ENCODE peak calls at places on chromosomes 13 and 19, in six cellular contexts. One of them, this sample, is unnamed.

GRCh38 chr13:112896736-112897602 is 72.0 kb upstream of the MCF2L start:
- DNase-seq in activated CD8-positive, alpha-beta memory T cell treated with anti-CD3 and anti-CD28 coated beads for 1 hour: no peak
- DNase-seq in C1 segment of cervical spinal cord: no peak
- DNase-seq in stimulated activated naive CD8-positive, alpha-beta T cell treated with anti-CD3 and anti-CD28 coated beads, Interleukin-15, amount 100 ng/mL, for 72 hours: no peak
- DNase-seq in activated CD4-positive, alpha-beta T cell treated with anti-CD3 and anti-CD28 coated beads, Interleukin-2, amount 50 U/mL, for 24 hours: no peak
- DNase-seq in stimulated activated CD4-positive, alpha-beta T cell treated with anti-CD3 and anti-CD28 coated beads, Interleukin-12 subunit alpha, Interleukin-12 subunit beta, amount 100 ng/mL, for 4 hours: no peak
- DNase-seq in this sample: no peak

GRCh38 chr13:24276310-24276709 is 33.1 kb upstream of the C1QTNF9 start:
- DNase-seq in activated CD8-positive, alpha-beta memory T cell treated with anti-CD3 and anti-CD28 coated beads for 1 hour: no peak
- DNase-seq in C1 segment of cervical spinal cord: no peak
- DNase-seq in stimulated activated naive CD8-positive, alpha-beta T cell treated with anti-CD3 and anti-CD28 coated beads, Interleukin-15, amount 100 ng/mL, for 72 hours: no peak
- DNase-seq in activated CD4-positive, alpha-beta T cell treated with anti-CD3 and anti-CD28 coated beads, Interleukin-2, amount 50 U/mL, for 24 hours: no peak
- DNase-seq in stimulated activated CD4-positive, alpha-beta T cell treated with anti-CD3 and anti-CD28 coated beads, Interleukin-12 subunit alpha, Interleukin-12 subunit beta, amount 100 ng/mL, for 4 hours: no peak
- DNase-seq in this sample: no peak

GRCh38 chr19:5281588-5281987 is 59.0 kb downstream of the PTPRS start:
- DNase-seq in activated CD8-positive, alpha-beta memory T cell treated with anti-CD3 and anti-CD28 coated beads for 1 hour: no peak
- DNase-seq in C1 segment of cervical spinal cord: no peak
- DNase-seq in stimulated activated naive CD8-positive, alpha-beta T cell treated with anti-CD3 and anti-CD28 coated beads, Interleukin-15, amount 100 ng/mL, for 72 hours: no peak
- DNase-seq in activated CD4-positive, alpha-beta T cell treated with anti-CD3 and anti-CD28 coated beads, Interleukin-2, amount 50 U/mL, for 24 hours: no peak
- DNase-seq in stimulated activated CD4-positive, alpha-beta T cell treated with anti-CD3 and anti-CD28 coated beads, Interleukin-12 subunit alpha, Interleukin-12 subunit beta, amount 100 ng/mL, for 4 hours: no peak
- DNase-seq in this sample: no peak

GRCh38 chr13:96003304-96003703 is 49.9 kb downstream of the UGGT2 start:
- DNase-seq in activated CD8-positive, alpha-beta memory T cell treated with anti-CD3 and anti-CD28 coated beads for 1 hour: no peak
- DNase-seq in C1 segment of cervical spinal cord: no peak
- DNase-seq in stimulated activated naive CD8-positive, alpha-beta T cell treated with anti-CD3 and anti-CD28 coated beads, Interleukin-15, amount 100 ng/mL, for 72 hours: no peak
- DNase-seq in activated CD4-positive, alpha-beta T cell treated with anti-CD3 and anti-CD28 coated beads, Interleukin-2, amount 50 U/mL, for 24 hours: no peak
- DNase-seq in stimulated activated CD4-positive, alpha-beta T cell treated with anti-CD3 and anti-CD28 coated beads, Interleukin-12 subunit alpha, Interleukin-12 subunit beta, amount 100 ng/mL, for 4 hours: no peak
- DNase-seq in this sample: no peak

GRCh38 chr13:112929778-112930055 is 39.3 kb upstream of the MCF2L start:
- DNase-seq in activated CD8-positive, alpha-beta memory T cell treated with anti-CD3 and anti-CD28 coated beads for 1 hour: no peak
- DNase-seq in C1 segment of cervical spinal cord: no peak
- DNase-seq in stimulated activated naive CD8-positive, alpha-beta T cell treated with anti-CD3 and anti-CD28 coated beads, Interleukin-15, amount 100 ng/mL, for 72 hours: no peak
- DNase-seq in activated CD4-positive, alpha-beta T cell treated with anti-CD3 and anti-CD28 coated beads, Interleukin-2, amount 50 U/mL, for 24 hours: no peak
- DNase-seq in stimulated activated CD4-positive, alpha-beta T cell treated with anti-CD3 and anti-CD28 coated beads, Interleukin-12 subunit alpha, Interleukin-12 subunit beta, amount 100 ng/mL, for 4 hours: no peak
- DNase-seq in this sample: no peak

GRCh38 chr13:98570929-98571372 is 6.0 kb downstream of the STK24 start:
- DNase-seq in activated CD8-positive, alpha-beta memory T cell treated with anti-CD3 and anti-CD28 coated beads for 1 hour: no peak
- DNase-seq in C1 segment of cervical spinal cord: no peak
- DNase-seq in stimulated activated naive CD8-positive, alpha-beta T cell treated with anti-CD3 and anti-CD28 coated beads, Interleukin-15, amount 100 ng/mL, for 72 hours: peak
- DNase-seq in activated CD4-positive, alpha-beta T cell treated with anti-CD3 and anti-CD28 coated beads, Interleukin-2, amount 50 U/mL, for 24 hours: no peak
- DNase-seq in stimulated activated CD4-positive, alpha-beta T cell treated with anti-CD3 and anti-CD28 coated beads, Interleukin-12 subunit alpha, Interleukin-12 subunit beta, amount 100 ng/mL, for 4 hours: no peak
- DNase-seq in this sample: no peak

GRCh38 chr13:88526186-88526852 is 855.1 kb downstream of the SLITRK5 start:
- DNase-seq in activated CD8-positive, alpha-beta memory T cell treated with anti-CD3 and anti-CD28 coated beads for 1 hour: no peak
- DNase-seq in C1 segment of cervical spinal cord: no peak
- DNase-seq in stimulated activated naive CD8-positive, alpha-beta T cell treated with anti-CD3 and anti-CD28 coated beads, Interleukin-15, amount 100 ng/mL, for 72 hours: no peak
- DNase-seq in activated CD4-positive, alpha-beta T cell treated with anti-CD3 and anti-CD28 coated beads, Interleukin-2, amount 50 U/mL, for 24 hours: no peak
- DNase-seq in stimulated activated CD4-positive, alpha-beta T cell treated with anti-CD3 and anti-CD28 coated beads, Interleukin-12 subunit alpha, Interleukin-12 subunit beta, amount 100 ng/mL, for 4 hours: no peak
- DNase-seq in this sample: no peak

GRCh38 chr19:29378543-29379105 is 147.2 kb upstream of the VSTM2B start:
- DNase-seq in activated CD8-positive, alpha-beta memory T cell treated with anti-CD3 and anti-CD28 coated beads for 1 hour: no peak
- DNase-seq in C1 segment of cervical spinal cord: no peak
- DNase-seq in stimulated activated naive CD8-positive, alpha-beta T cell treated with anti-CD3 and anti-CD28 coated beads, Interleukin-15, amount 100 ng/mL, for 72 hours: no peak
- DNase-seq in activated CD4-positive, alpha-beta T cell treated with anti-CD3 and anti-CD28 coated beads, Interleukin-2, amount 50 U/mL, for 24 hours: no peak
- DNase-seq in stimulated activated CD4-positive, alpha-beta T cell treated with anti-CD3 and anti-CD28 coated beads, Interleukin-12 subunit alpha, Interleukin-12 subunit beta, amount 100 ng/mL, for 4 hours: no peak
- DNase-seq in this sample: no peak

GRCh38 chr19:8484331-8484894 is 18.0 kb downstream of the PRAM1 start:
- DNase-seq in activated CD8-positive, alpha-beta memory T cell treated with anti-CD3 and anti-CD28 coated beads for 1 hour: no peak
- DNase-seq in C1 segment of cervical spinal cord: no peak
- DNase-seq in stimulated activated naive CD8-positive, alpha-beta T cell treated with anti-CD3 and anti-CD28 coated beads, Interleukin-15, amount 100 ng/mL, for 72 hours: no peak
- DNase-seq in activated CD4-positive, alpha-beta T cell treated with anti-CD3 and anti-CD28 coated beads, Interleukin-2, amount 50 U/mL, for 24 hours: no peak
- DNase-seq in stimulated activated CD4-positive, alpha-beta T cell treated with anti-CD3 and anti-CD28 coated beads, Interleukin-12 subunit alpha, Interleukin-12 subunit beta, amount 100 ng/mL, for 4 hours: no peak
- DNase-seq in this sample: no peak

GRCh38 chr19:7869910-7870511 is 4.2 kb downstream of the PRR36 start:
- DNase-seq in activated CD8-positive, alpha-beta memory T cell treated with anti-CD3 and anti-CD28 coated beads for 1 hour: no peak
- DNase-seq in C1 segment of cervical spinal cord: no peak
- DNase-seq in stimulated activated naive CD8-positive, alpha-beta T cell treated with anti-CD3 and anti-CD28 coated beads, Interleukin-15, amount 100 ng/mL, for 72 hours: peak
- DNase-seq in activated CD4-positive, alpha-beta T cell treated with anti-CD3 and anti-CD28 coated beads, Interleukin-2, amount 50 U/mL, for 24 hours: no peak
- DNase-seq in stimulated activated CD4-positive, alpha-beta T cell treated with anti-CD3 and anti-CD28 coated beads, Interleukin-12 subunit alpha, Interleukin-12 subunit beta, amount 100 ng/mL, for 4 hours: peak
- DNase-seq in this sample: no peak

GRCh38 chr19:49396738-49397505 is 8.9 kb downstream of the KASH5 start:
- DNase-seq in activated CD8-positive, alpha-beta memory T cell treated with anti-CD3 and anti-CD28 coated beads for 1 hour: no peak
- DNase-seq in C1 segment of cervical spinal cord: no peak
- DNase-seq in stimulated activated naive CD8-positive, alpha-beta T cell treated with anti-CD3 and anti-CD28 coated beads, Interleukin-15, amount 100 ng/mL, for 72 hours: no peak
- DNase-seq in activated CD4-positive, alpha-beta T cell treated with anti-CD3 and anti-CD28 coated beads, Interleukin-2, amount 50 U/mL, for 24 hours: no peak
- DNase-seq in stimulated activated CD4-positive, alpha-beta T cell treated with anti-CD3 and anti-CD28 coated beads, Interleukin-12 subunit alpha, Interleukin-12 subunit beta, amount 100 ng/mL, for 4 hours: no peak
- DNase-seq in this sample: no peak

GRCh38 chr19:43595605-43595998 is 332 bp downstream of the IRGQ start:
- DNase-seq in activated CD8-positive, alpha-beta memory T cell treated with anti-CD3 and anti-CD28 coated beads for 1 hour: no peak
- DNase-seq in C1 segment of cervical spinal cord: no peak
- DNase-seq in stimulated activated naive CD8-positive, alpha-beta T cell treated with anti-CD3 and anti-CD28 coated beads, Interleukin-15, amount 100 ng/mL, for 72 hours: no peak
- DNase-seq in activated CD4-positive, alpha-beta T cell treated with anti-CD3 and anti-CD28 coated beads, Interleukin-2, amount 50 U/mL, for 24 hours: no peak
- DNase-seq in stimulated activated CD4-positive, alpha-beta T cell treated with anti-CD3 and anti-CD28 coated beads, Interleukin-12 subunit alpha, Interleukin-12 subunit beta, amount 100 ng/mL, for 4 hours: no peak
- DNase-seq in this sample: no peak

GRCh38 chr19:29678484-29679106 is 13.3 kb downstream of the PLEKHF1 start:
- DNase-seq in activated CD8-positive, alpha-beta memory T cell treated with anti-CD3 and anti-CD28 coated beads for 1 hour: no peak
- DNase-seq in C1 segment of cervical spinal cord: no peak
- DNase-seq in stimulated activated naive CD8-positive, alpha-beta T cell treated with anti-CD3 and anti-CD28 coated beads, Interleukin-15, amount 100 ng/mL, for 72 hours: no peak
- DNase-seq in activated CD4-positive, alpha-beta T cell treated with anti-CD3 and anti-CD28 coated beads, Interleukin-2, amount 50 U/mL, for 24 hours: no peak
- DNase-seq in stimulated activated CD4-positive, alpha-beta T cell treated with anti-CD3 and anti-CD28 coated beads, Interleukin-12 subunit alpha, Interleukin-12 subunit beta, amount 100 ng/mL, for 4 hours: no peak
- DNase-seq in this sample: no peak

GRCh38 chr19:750640-751423 is at the start of gene MISP:
- DNase-seq in activated CD8-positive, alpha-beta memory T cell treated with anti-CD3 and anti-CD28 coated beads for 1 hour: no peak
- DNase-seq in C1 segment of cervical spinal cord: no peak
- DNase-seq in stimulated activated naive CD8-positive, alpha-beta T cell treated with anti-CD3 and anti-CD28 coated beads, Interleukin-15, amount 100 ng/mL, for 72 hours: no peak
- DNase-seq in activated CD4-positive, alpha-beta T cell treated with anti-CD3 and anti-CD28 coated beads, Interleukin-2, amount 50 U/mL, for 24 hours: no peak
- DNase-seq in stimulated activated CD4-positive, alpha-beta T cell treated with anti-CD3 and anti-CD28 coated beads, Interleukin-12 subunit alpha, Interleukin-12 subunit beta, amount 100 ng/mL, for 4 hours: no peak
- DNase-seq in this sample: no peak

GRCh38 chr13:99800951-99801350 is 170.6 kb downstream of the ZIC5 start:
- DNase-seq in activated CD8-positive, alpha-beta memory T cell treated with anti-CD3 and anti-CD28 coated beads for 1 hour: no peak
- DNase-seq in C1 segment of cervical spinal cord: no peak
- DNase-seq in stimulated activated naive CD8-positive, alpha-beta T cell treated with anti-CD3 and anti-CD28 coated beads, Interleukin-15, amount 100 ng/mL, for 72 hours: no peak
- DNase-seq in activated CD4-positive, alpha-beta T cell treated with anti-CD3 and anti-CD28 coated beads, Interleukin-2, amount 50 U/mL, for 24 hours: no peak
- DNase-seq in stimulated activated CD4-positive, alpha-beta T cell treated with anti-CD3 and anti-CD28 coated beads, Interleukin-12 subunit alpha, Interleukin-12 subunit beta, amount 100 ng/mL, for 4 hours: no peak
- DNase-seq in this sample: no peak

GRCh38 chr19:1837625-1838105 is 10.6 kb downstream of the REXO1 start:
- DNase-seq in activated CD8-positive, alpha-beta memory T cell treated with anti-CD3 and anti-CD28 coated beads for 1 hour: no peak
- DNase-seq in C1 segment of cervical spinal cord: no peak
- DNase-seq in stimulated activated naive CD8-positive, alpha-beta T cell treated with anti-CD3 and anti-CD28 coated beads, Interleukin-15, amount 100 ng/mL, for 72 hours: peak
- DNase-seq in activated CD4-positive, alpha-beta T cell treated with anti-CD3 and anti-CD28 coated beads, Interleukin-2, amount 50 U/mL, for 24 hours: no peak
- DNase-seq in stimulated activated CD4-positive, alpha-beta T cell treated with anti-CD3 and anti-CD28 coated beads, Interleukin-12 subunit alpha, Interleukin-12 subunit beta, amount 100 ng/mL, for 4 hours: peak
- DNase-seq in this sample: peak

GRCh38 chr13:94968040-94968756 is 255.9 kb upstream of the SOX21 start:
- DNase-seq in activated CD8-positive, alpha-beta memory T cell treated with anti-CD3 and anti-CD28 coated beads for 1 hour: no peak
- DNase-seq in C1 segment of cervical spinal cord: peak
- DNase-seq in stimulated activated naive CD8-positive, alpha-beta T cell treated with anti-CD3 and anti-CD28 coated beads, Interleukin-15, amount 100 ng/mL, for 72 hours: peak
- DNase-seq in activated CD4-positive, alpha-beta T cell treated with anti-CD3 and anti-CD28 coated beads, Interleukin-2, amount 50 U/mL, for 24 hours: no peak
- DNase-seq in stimulated activated CD4-positive, alpha-beta T cell treated with anti-CD3 and anti-CD28 coated beads, Interleukin-12 subunit alpha, Interleukin-12 subunit beta, amount 100 ng/mL, for 4 hours: no peak
- DNase-seq in this sample: peak